ENCODE peak calls at places on chromosomes 1 and 21, in four cellular contexts. J is HCT116, T is body of pancreas, K is Peyer's patch. X is an unnamed sample.

GRCh38 chr1:55580845-55581332 is 365.7 kb upstream of the USP24 start:
- DNase-seq in J (peak), T (peak), K (no peak), X (no peak)

GRCh38 chr1:111848852-111849545 is 93.3 kb downstream of the DDX20 start:
- DNase-seq in J (no peak), T (no peak), K (no peak), X (no peak)

GRCh38 chr1:172351761-172352161 is 68.7 kb upstream of the C1orf105 start:
- DNase-seq in J (no peak), T (no peak), K (no peak), X (no peak)

GRCh38 chr1:201229771-201230635 is 39.4 kb downstream of the IGFN1 start:
- DNase-seq in J (peak), T (no peak), K (peak), X (no peak)

GRCh38 chr1:153534933-153535663 is 693 bp downstream of the S100A6 start:
- DNase-seq in J (no peak), T (peak), K (peak), X (peak)

GRCh38 chr1:2547210-2548067 is 8.7 kb upstream of the TNFRSF14 start:
- DNase-seq in J (no peak), T (no peak), K (peak), X (no peak)

GRCh38 chr1:210332719-210333398 is 4.2 kb downstream of the HHAT start:
- DNase-seq in J (no peak), T (no peak), K (peak), X (no peak)

GRCh38 chr1:201904579-201904978 is 15.9 kb downstream of the SHISA4 start:
- DNase-seq in J (no peak), T (peak), K (peak), X (no peak)

GRCh38 chr1:8718878-8719361 is 98.5 kb downstream of the RERE start:
- DNase-seq in J (no peak), T (no peak), K (no peak), X (no peak)

GRCh38 chr21:45391743-45392079 is 13.3 kb upstream of the COL18A1 start:
- DNase-seq in J (no peak), T (no peak), K (no peak), X (no peak)

DNA sequence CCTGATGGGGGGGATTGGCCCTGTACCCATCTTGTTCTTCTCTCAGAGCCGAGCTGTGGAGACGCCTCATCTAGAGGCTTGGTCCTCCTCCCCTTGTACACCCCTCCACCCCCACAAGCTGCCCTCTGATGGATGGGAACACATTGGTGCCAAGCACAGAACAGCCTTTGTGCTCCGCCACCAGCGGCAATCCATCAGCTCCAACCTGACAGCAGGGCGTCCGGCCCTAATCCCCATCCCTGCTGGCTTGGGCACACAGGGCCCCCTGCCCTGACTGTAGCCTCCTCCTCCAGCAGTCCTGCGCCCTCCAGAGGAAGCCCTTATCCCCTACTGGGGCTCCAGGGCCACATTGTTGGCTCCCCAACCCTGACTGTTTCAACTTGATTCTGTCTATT is 3.8 kb upstream of the MYOG start:
- DNase-seq in J (no peak), T (no peak), K (no peak), X (peak)
- TF ChIP-seq CTCF in J (no peak), T (no peak), K (no peak), X (no peak)

GRCh38 chr1:151049458-151049857 is 1.9 kb downstream of the C1orf56 start:
- DNase-seq in J (no peak), T (no peak), K (no peak), X (no peak)

GRCh38 chr1:151050051-151050688 is 2.6 kb downstream of the C1orf56 start:
- DNase-seq in J (no peak), T (no peak), K (no peak), X (no peak)

GRCh38 chr1:151047925-151048644 is 534 bp downstream of the C1orf56 start:
- DNase-seq in J (no peak), T (peak), K (peak), X (no peak)

GRCh38 chr1:151048645-151049032 is 1.1 kb downstream of the C1orf56 start:
- DNase-seq in J (no peak), T (no peak), K (no peak), X (no peak)

DNA sequence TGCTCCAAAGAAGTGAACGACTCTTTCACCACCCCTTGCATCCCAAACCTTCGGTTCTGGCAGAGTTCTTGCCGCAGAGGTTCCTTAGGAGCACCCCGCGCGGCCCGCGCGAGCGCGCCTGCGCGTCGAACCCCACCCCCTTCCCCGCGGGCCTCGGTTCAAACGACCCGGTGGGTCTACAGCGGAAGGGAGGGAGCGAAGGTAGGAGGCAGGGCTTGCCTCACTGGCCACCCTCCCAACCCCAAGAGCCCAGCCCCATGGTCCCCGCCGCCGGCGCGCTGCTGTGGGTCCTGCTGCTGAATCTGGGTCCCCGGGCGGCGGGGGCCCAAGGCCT is at the start of gene C1orf56:
- DNase-seq in J (no peak), T (peak), K (peak), X (no peak)
- TF ChIP-seq POLR2A in J (no peak), T (peak), K (no peak), X (no peak)

DNA sequence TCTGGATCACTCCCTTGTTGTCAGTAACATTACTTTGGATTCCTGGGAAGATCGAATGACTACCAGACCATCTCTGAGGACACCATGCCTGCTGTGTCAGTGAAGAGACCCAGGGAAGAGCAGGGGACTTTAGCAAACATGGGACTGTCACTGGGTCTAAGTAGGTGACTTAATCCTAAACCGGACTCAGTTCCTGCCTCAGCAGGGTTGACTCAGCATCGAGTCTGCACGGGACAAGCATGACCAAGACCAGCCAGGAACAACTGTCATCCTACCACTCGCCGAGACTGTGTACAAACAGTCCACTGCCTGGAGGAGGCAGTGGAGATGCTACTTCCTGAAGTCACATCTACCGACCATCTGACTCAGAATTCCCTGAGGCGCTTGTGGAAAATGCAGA is 53.2 kb upstream of the RAB4A start:
- DNase-seq in J (peak), T (no peak), K (no peak), X (no peak)
- TF ChIP-seq CTCF in J (peak), T (no peak), K (no peak), X (no peak)

GRCh38 chr1:84143796-84144565 is at the start of gene PRKACB:
- DNase-seq in J (no peak), T (no peak), K (no peak), X (no peak)
- TF ChIP-seq POLR2A in J (no peak), T (peak), K (peak), X (no peak)

X was measured in vagina.